ENCODE peak calls at places on chromosomes 7 and 10, in five cellular contexts. Q is PC-3, S is IMR-90, Z is PC-9, X is OCI-LY7. A is an unnamed sample. For H4K20me1, the result is how much of the 10 kb centered on the place peaks cover.

GRCh38 chr7:66859794-66860645 is 61.0 kb upstream of the TMEM248 start:
- DNase-seq in Q (no peak), S (peak), Z (no peak), X (no peak), A (no peak)

GRCh38 chr10:122435212-122435827 is 19.1 kb upstream of the ARMS2 start:
- DNase-seq in Q (peak), S (peak), Z (peak), X (peak), A (no peak)

GRCh38 chr7:95396136-95397032 is at the start of gene PON3:
- DNase-seq in Q (no peak), S (no peak), Z (no peak), X (no peak), A (peak)

GRCh38 chr10:3890602-3891352 is 105.8 kb upstream of the KLF6 start:
- DNase-seq in Q (no peak), S (no peak), Z (no peak), X (no peak), A (no peak)

GRCh38 chr10:29858352-29859267 is 200.8 kb downstream of the JCAD start:
- DNase-seq in Q (peak), S (peak), Z (peak), X (no peak), A (no peak)

GRCh38 chr10:114764656-114765055 is 56.9 kb upstream of the FHIP2A start:
- DNase-seq in Q (no peak), S (no peak), Z (no peak), X (no peak), A (no peak)

GRCh38 chr10:5547934-5548660 is 23.3 kb downstream of the CALML3 start:
- DNase-seq in Q (peak), S (no peak), Z (peak), X (no peak), A (peak)

GRCh38 chr7:55073051-55073511 is 54.3 kb downstream of the EGFR start:
- DNase-seq in Q (peak), S (peak), Z (peak), X (peak), A (no peak)

GRCh38 chr10:127942811-127943210 is 35.9 kb downstream of the PTPRE start:
- DNase-seq in Q (no peak), S (no peak), Z (no peak), X (no peak), A (no peak)

GRCh38 chr10:110067960-110068770 is 60.4 kb downstream of the ADD3 start:
- DNase-seq in Q (no peak), S (no peak), Z (no peak), X (peak), A (peak)

GRCh38 chr10:31419394-31420063 is 100.5 kb downstream of the ZEB1 start:
- DNase-seq in Q (peak), S (peak), Z (no peak), X (no peak), A (no peak)

GRCh38 chr10:24556746-24557742 is 166.6 kb downstream of the ARHGAP21 start:
- DNase-seq in Q (peak), S (peak), Z (peak), X (peak), A (peak)

GRCh38 chr7:110905773-110906566 is 185.0 kb upstream of the LRRN3 start:
- DNase-seq in Q (no peak), S (no peak), Z (no peak), X (no peak), A (no peak)

GRCh38 chr7:127251458-127252379 is 1.0 kb downstream of the GRM8 start:
- DNase-seq in Q (no peak), S (no peak), Z (no peak), X (no peak), A (peak)

GRCh38 chr7:46707973-46708372 is 786.9 kb upstream of the IGFBP3 start:
- DNase-seq in Q (no peak), S (no peak), Z (peak), X (no peak), A (no peak)

GRCh38 chr10:90806677-90807076 is 51.2 kb downstream of the HTR7 start:
- DNase-seq in Q (no peak), S (no peak), Z (no peak), X (no peak), A (no peak)
- H3K4me3 ChIP-seq in Q (no peak), S (no peak), Z (no peak), X (no peak), A (no peak)

GRCh38 chr10:113027574-113028392 is 77.7 kb downstream of the TCF7L2 start:
- DNase-seq in Q (no peak), S (no peak), Z (no peak), X (no peak), A (no peak)
- H4K20me1 ChIP-seq in Q (under half), S (half or more), Z (under half), X (under half), A (under half)

DNA sequence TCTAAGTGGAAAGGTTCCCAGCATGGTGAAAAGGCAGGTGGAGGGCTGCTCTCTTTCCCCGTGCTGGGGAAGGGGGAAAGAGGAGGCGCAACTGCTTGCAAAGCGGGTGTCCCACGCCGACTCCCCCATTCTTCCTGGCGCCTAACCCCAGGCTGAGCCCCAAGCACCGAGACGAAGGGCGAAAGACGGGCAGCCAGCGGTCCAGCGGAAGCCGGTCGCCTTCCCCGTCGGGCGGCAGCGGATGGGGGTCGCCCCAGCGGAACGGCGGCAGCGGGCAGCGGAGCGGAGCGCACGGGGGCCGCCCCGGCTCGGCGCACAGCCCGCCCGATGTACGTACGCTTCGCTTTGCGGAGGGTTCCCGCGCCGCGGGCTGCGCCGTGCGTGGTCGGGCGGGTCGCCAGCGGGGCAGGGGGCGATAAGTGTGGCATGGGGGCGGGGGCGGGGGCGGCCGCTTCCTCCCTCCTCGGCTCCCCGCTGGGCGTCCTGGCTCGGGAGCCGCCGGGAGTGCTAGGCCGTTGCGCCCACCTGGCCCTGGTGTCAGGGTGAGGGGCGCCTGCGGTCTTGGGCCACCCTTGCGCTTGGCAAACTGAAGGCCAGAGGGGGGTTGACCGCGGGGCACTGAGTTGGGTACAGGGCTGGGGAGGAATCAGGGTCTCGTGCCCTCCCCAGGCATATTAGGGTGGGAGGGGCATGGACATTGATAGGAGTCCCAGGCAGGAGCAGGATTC is 35.2 kb upstream of the HSPB1 start:
- DNase-seq in Q (no peak), S (no peak), Z (no peak), X (no peak), A (peak)
- H3K4me3 ChIP-seq in Q (no peak), S (peak), Z (no peak), X (peak), A (peak)

GRCh38 chr7:2819161-2819953 is 24.8 kb downstream of the GNA12 start:
- DNase-seq in Q (peak), S (no peak), Z (peak), X (no peak), A (no peak)
- H4K20me1 ChIP-seq in Q (under half), S (under half), Z (under half), X (under half), A (under half)